ENCODE peak calls at places on chromosome 1, in ten cellular contexts. P is AG08395; W is renal cortical epithelial cell; G is NCI-H2171; R is iPS DF 6.9; B is Calu3; L is GM12878; J is activated CD8-positive, alpha-beta memory T cell treated with anti-CD3 and anti-CD28 coated beads for 24 hours; E is CD4-positive, alpha-beta memory T cell; A is breast epithelium. Y is an unnamed sample.

GRCh38 chr1:240965581-240966091 is 353.7 kb upstream of the GREM2 start:
- DNase-seq in A (no peak), B (peak; percentile 32), L (no peak), P (peak; percentile 5), G (no peak), J (no peak), R (no peak), W (no peak), E (no peak), Y (no peak)

GRCh38 chr1:180945551-180945950 is 32.9 kb downstream of the KIAA1614 start:
- DNase-seq in E (no peak), J (no peak), W (no peak), L (no peak), P (no peak), B (no peak), A (no peak), G (no peak), R (no peak), Y (no peak)

GRCh38 chr1:61271412-61271789 is 189.0 kb downstream of the NFIA start:
- DNase-seq in W (no peak), B (no peak), R (no peak), A (no peak), J (no peak), E (no peak), L (no peak), G (no peak), P (no peak), Y (no peak)

GRCh38 chr1:76669624-76670023 is 197.7 kb upstream of the ST6GALNAC5 start:
- DNase-seq in R (no peak), A (no peak), B (no peak), E (no peak), L (no peak), J (no peak), G (no peak), W (no peak), P (no peak), Y (no peak)

GRCh38 chr1:160705176-160705745 is 6.4 kb downstream of the CD48 start:
- DNase-seq in A (no peak), R (no peak), B (no peak), J (no peak), W (no peak), P (no peak), L (no peak), G (no peak), E (no peak), Y (no peak)

GRCh38 chr1:24535021-24535424 is 20.9 kb upstream of the NCMAP start:
- DNase-seq in E (peak; percentile 89), B (no peak), G (no peak), W (no peak), R (no peak), P (no peak), A (no peak), L (no peak), J (peak; percentile 89), Y (no peak)

GRCh38 chr1:14945132-14946010 is 208.2 kb upstream of the TMEM51 start:
- DNase-seq in W (peak; percentile 75), E (no peak), J (no peak), G (peak; percentile 83), P (peak; percentile 80), R (no peak), L (no peak), B (no peak), A (peak; percentile 80), Y (no peak)

GRCh38 chr1:60169206-60169605 is 95.6 kb upstream of the C1orf87 start:
- DNase-seq in J (no peak), L (no peak), A (no peak), B (no peak), W (no peak), G (no peak), E (no peak), R (no peak), P (peak; percentile 43), Y (no peak)